ENCODE peak calls at places on chromosomes 3 and 15, in six cellular contexts. S is transverse colon, O is breast epithelium, V is uterus, J is prostate gland, U is HCT116. H is an unnamed sample. For H3K36me3, the result is how much of the 10 kb centered on the place peaks cover.

GRCh38 chr3:141844108-141844507 is 32.3 kb upstream of the ATP1B3 start:
- DNase-seq in S (no peak), O (no peak), V (no peak), J (no peak), U (no peak), H (no peak)

GRCh38 chr15:83250766-83251165 is 33.7 kb downstream of the BNC1 start:
- DNase-seq in S (no peak), O (no peak), V (no peak), J (no peak), U (no peak), H (no peak)

GRCh38 chr3:136186330-136186729 is 9.8 kb downstream of the MSL2 start:
- DNase-seq in S (peak), O (no peak), V (no peak), J (no peak), U (no peak), H (no peak)

GRCh38 chr3:183577336-183577735 is 21.8 kb upstream of the KLHL6 start:
- DNase-seq in S (no peak), O (no peak), V (no peak), J (no peak), U (no peak), H (no peak)

GRCh38 chr3:175260145-175260794 is 401.1 kb downstream of the NAALADL2 start:
- DNase-seq in S (no peak), O (no peak), V (no peak), J (no peak), U (no peak), H (no peak)

GRCh38 chr3:129723558-129724324 is 117.3 kb upstream of the PLXND1 start:
- DNase-seq in S (peak), O (no peak), V (peak), J (peak), U (no peak), H (peak)

GRCh38 chr3:147200545-147200944 is 205.8 kb downstream of the ZIC4 start:
- DNase-seq in S (no peak), O (no peak), V (no peak), J (no peak), U (no peak), H (no peak)

GRCh38 chr15:45941367-45941766 is 306.5 kb downstream of the SQOR start:
- DNase-seq in S (no peak), O (no peak), V (no peak), J (no peak), U (no peak), H (no peak)

GRCh38 chr15:51332211-51333147 is 5.9 kb downstream of the CYP19A1 start:
- DNase-seq in S (no peak), O (no peak), V (no peak), J (no peak), U (no peak), H (no peak)

GRCh38 chr3:187640823-187641135 is 29.4 kb downstream of the SST start:
- DNase-seq in S (no peak), O (no peak), V (no peak), J (no peak), U (no peak), H (no peak)

GRCh38 chr3:108114423-108115065 is 23.7 kb upstream of the CD47 start:
- DNase-seq in S (no peak), O (no peak), V (no peak), J (no peak), U (no peak), H (no peak)

GRCh38 chr3:133573054-133573628 is 345 bp upstream of the CDV3 start:
- DNase-seq in S (peak), O (peak), V (peak), J (peak), U (peak), H (peak)

GRCh38 chr3:72265661-72266370 is 480.9 kb upstream of the PROK2 start:
- DNase-seq in S (no peak), O (no peak), V (no peak), J (no peak), U (no peak), H (no peak)

GRCh38 chr3:177536873-177537272 is 339.6 kb upstream of the TBL1XR1 start:
- DNase-seq in S (no peak), O (no peak), V (no peak), J (no peak), U (no peak), H (no peak)

GRCh38 chr15:74311734-74312444 is 55.6 kb downstream of the CYP11A1 start:
- DNase-seq in S (no peak), O (no peak), V (no peak), J (no peak), U (peak), H (peak)

GRCh38 chr15:31202953-31203352 is 101.4 kb upstream of the TRPM1 start:
- DNase-seq in S (no peak), O (no peak), V (no peak), J (peak), U (no peak), H (no peak)

GRCh38 chr15:82139823-82140268 is 94.0 kb upstream of the MEX3B start:
- DNase-seq in S (no peak), O (no peak), V (no peak), J (no peak), U (peak), H (no peak)

GRCh38 chr15:52228928-52229327 is 37.7 kb upstream of the GNB5 start:
- DNase-seq in S (peak), O (no peak), V (no peak), J (no peak), U (peak), H (no peak)

GRCh38 chr3:71130516-71131384 is 452.8 kb downstream of the FOXP1 start:
- DNase-seq in S (peak), O (no peak), V (peak), J (peak), U (no peak), H (peak)
- TF ChIP-seq POLR2A in S (peak), O (no peak), V (peak), J (no peak), U (no peak), H (no peak)

GRCh38 chr3:97948351-97949109 is 23.7 kb downstream of the RIOX2 start:
- DNase-seq in S (no peak), O (no peak), V (no peak), J (no peak), U (no peak), H (no peak)

GRCh38 chr3:97949110-97949485 is 23.1 kb downstream of the RIOX2 start:
- DNase-seq in S (no peak), O (no peak), V (no peak), J (no peak), U (no peak), H (no peak)

GRCh38 chr3:97950360-97950759 is 21.9 kb downstream of the RIOX2 start:
- DNase-seq in S (no peak), O (no peak), V (no peak), J (no peak), U (no peak), H (no peak)

GRCh38 chr3:97952280-97952679 is 20.0 kb downstream of the RIOX2 start:
- DNase-seq in S (peak), O (no peak), V (peak), J (no peak), U (no peak), H (no peak)

DNA sequence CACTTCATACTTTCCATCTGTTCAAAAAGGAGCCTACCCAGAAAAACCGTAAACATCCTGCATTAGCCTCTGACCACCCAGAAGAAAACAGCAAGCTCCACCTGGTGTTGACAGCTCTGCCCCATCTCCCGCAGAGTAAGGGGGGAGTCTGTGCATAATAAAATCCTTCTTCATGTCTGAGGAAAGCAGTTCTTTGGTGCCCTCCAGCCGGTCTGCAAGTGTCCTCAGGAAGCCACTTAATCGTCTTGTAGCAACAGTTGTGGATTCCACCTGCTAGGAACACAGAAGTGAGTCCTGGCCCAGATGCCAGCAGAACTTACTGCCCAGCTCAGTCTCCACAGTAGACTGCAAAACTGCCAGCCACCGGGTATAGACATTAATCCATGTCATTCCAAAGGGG is 22.5 kb downstream of the RIOX2 start:
- DNase-seq in S (no peak), O (no peak), V (no peak), J (no peak), U (no peak), H (no peak)
- H3K36me3 ChIP-seq in S (under half), O (under half), V (under half), J (under half), U (half or more), H (under half)

DNA sequence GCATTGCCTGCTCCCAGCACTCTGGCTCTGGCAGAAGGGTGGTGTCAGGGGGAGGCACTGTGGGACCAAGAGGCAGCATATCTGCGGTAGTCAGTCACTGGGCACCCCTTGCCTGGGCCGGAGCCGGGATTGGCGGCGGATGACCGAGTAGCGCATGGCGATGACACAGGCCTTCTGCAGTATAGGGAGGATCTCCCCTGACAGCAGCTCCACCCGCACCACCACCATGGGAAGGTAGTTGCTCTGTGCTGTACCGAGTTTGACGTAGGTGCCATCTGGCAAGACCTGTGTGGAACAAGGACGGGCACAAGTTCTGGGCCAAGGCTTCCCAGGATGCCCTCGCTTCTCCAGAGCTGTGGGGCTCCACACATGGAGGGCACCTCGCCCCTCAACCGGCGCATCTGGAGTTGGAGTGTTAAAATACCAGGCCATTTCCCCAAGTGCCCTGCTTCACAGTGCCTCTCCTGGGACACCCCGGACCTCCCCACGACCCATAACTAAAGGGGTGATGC is 6.6 kb downstream of the ACOX2 start:
- DNase-seq in S (no peak), O (no peak), V (no peak), J (no peak), U (no peak), H (no peak)
- TF ChIP-seq POLR2A in S (no peak), O (no peak), V (no peak), J (no peak), U (no peak), H (no peak)

GRCh38 chr15:48766196-48766595 is 44.7 kb downstream of the CEP152 start:
- DNase-seq in S (peak), O (no peak), V (no peak), J (peak), U (no peak), H (no peak)

GRCh38 chr15:48759921-48760320 is 50.9 kb downstream of the CEP152 start:
- DNase-seq in S (no peak), O (no peak), V (no peak), J (no peak), U (no peak), H (no peak)

GRCh38 chr15:48761393-48762158 is 49.3 kb downstream of the CEP152 start:
- DNase-seq in S (no peak), O (no peak), V (no peak), J (no peak), U (no peak), H (no peak)

GRCh38 chr15:48765007-48765406 is 45.9 kb downstream of the CEP152 start:
- DNase-seq in S (no peak), O (no peak), V (no peak), J (no peak), U (no peak), H (no peak)
- H3K36me3 ChIP-seq in S (under half), O (under half), V (under half), J (under half), U (under half), H (under half)

GRCh38 chr15:85702321-85703230 is 92.1 kb downstream of the KLHL25 start:
- DNase-seq in S (no peak), O (no peak), V (no peak), J (no peak), U (no peak), H (no peak)
- TF ChIP-seq POLR2A in S (no peak), O (no peak), V (no peak), J (no peak), U (no peak), H (no peak)

GRCh38 chr3:162213196-162213595 is 716.6 kb downstream of the OTOL1 start:
- DNase-seq in S (no peak), O (no peak), V (no peak), J (no peak), U (no peak), H (no peak)
- H3K36me3 ChIP-seq in S (under half), O (under half), V (under half), J (under half), U (under half), H (under half)

GRCh38 chr15:70627734-70628541 is 135.4 kb downstream of the UACA start:
- DNase-seq in S (no peak), O (no peak), V (no peak), J (no peak), U (no peak), H (no peak)
- TF ChIP-seq POLR2A in S (no peak), O (no peak), V (no peak), J (no peak), U (no peak), H (no peak)

GRCh38 chr15:40976819-40977218 is 23.5 kb downstream of the CHAC1 start:
- DNase-seq in S (no peak), O (no peak), V (no peak), J (no peak), U (no peak), H (no peak)
- H3K36me3 ChIP-seq in S (under half), O (under half), V (under half), J (under half), U (under half), H (under half)

GRCh38 chr15:36609793-36610192 is 30.4 kb downstream of the CDIN1 start:
- DNase-seq in S (no peak), O (no peak), V (no peak), J (no peak), U (no peak), H (no peak)
- TF ChIP-seq POLR2A in S (no peak), O (no peak), V (no peak), J (no peak), U (no peak), H (no peak)

GRCh38 chr15:66497502-66498455 is at the start of gene SNAPC5:
- DNase-seq in S (peak), O (peak), V (peak), J (peak), U (peak), H (peak)
- H3K36me3 ChIP-seq in S (under half), O (under half), V (under half), J (under half), U (half or more), H (under half)